ENCODE peak calls at places on chromosomes 2 and 18, in four cellular contexts. Q, B, V and E are unnamed samples.

GRCh38 chr2:88265352-88265960 is 95.3 kb downstream of the THNSL2 start:
- DNase-seq in Q (peak), B (peak), V (peak), E (no peak)

GRCh38 chr2:102778260-102778659 is 16.4 kb downstream of the TMEM182 start:
- DNase-seq in Q (no peak), B (no peak), V (no peak), E (no peak)

GRCh38 chr2:120388222-120389035 is 42.5 kb downstream of the INHBB start:
- DNase-seq in Q (no peak), B (no peak), V (no peak), E (no peak)

GRCh38 chr18:3998698-3999333 is 456.3 kb downstream of the DLGAP1 start:
- DNase-seq in Q (no peak), B (peak), V (peak), E (peak)

GRCh38 chr18:1047406-1047805 is 142.7 kb downstream of the ADCYAP1 start:
- DNase-seq in Q (no peak), B (no peak), V (no peak), E (no peak)

GRCh38 chr2:215434447-215435260 is 1.2 kb downstream of the FN1 start:
- DNase-seq in Q (no peak), B (no peak), V (no peak), E (no peak)

GRCh38 chr18:74375999-74376398 is 60.4 kb downstream of the C18orf63 start:
- DNase-seq in Q (no peak), B (no peak), V (no peak), E (no peak)

GRCh38 chr2:41779873-41780272 is 267.9 kb upstream of the PKDCC start:
- DNase-seq in Q (no peak), B (no peak), V (no peak), E (no peak)

GRCh38 chr2:109402980-109403840 is 210.6 kb downstream of the SEPTIN10 start:
- DNase-seq in Q (no peak), B (no peak), V (no peak), E (no peak)

GRCh38 chr2:109433926-109434325 is 179.8 kb downstream of the SEPTIN10 start:
- DNase-seq in Q (no peak), B (no peak), V (no peak), E (no peak)

GRCh38 chr18:67672142-67672541 is 155.6 kb upstream of the DSEL start:
- DNase-seq in Q (no peak), B (no peak), V (no peak), E (no peak)

GRCh38 chr2:133434962-133435668 is 133.1 kb downstream of the NCKAP5 start:
- DNase-seq in Q (no peak), B (no peak), V (no peak), E (peak)

GRCh38 chr2:238938460-238939055 is 90.7 kb downstream of the TWIST2 start:
- DNase-seq in Q (no peak), B (no peak), V (no peak), E (no peak)

GRCh38 chr2:27303093-27304025 is 4.9 kb downstream of the UCN start:
- DNase-seq in Q (no peak), B (peak), V (peak), E (peak)

GRCh38 chr2:20476950-20477349 is 30.1 kb downstream of the RHOB start:
- DNase-seq in Q (no peak), B (no peak), V (no peak), E (no peak)

GRCh38 chr2:96642564-96643350 is at the start of gene FER1L5:
- DNase-seq in Q (no peak), B (peak), V (no peak), E (no peak)

GRCh38 chr18:40159141-40160017 is 1795.7 kb upstream of the PIK3C3 start:
- DNase-seq in Q (peak), B (peak), V (peak), E (peak)

GRCh38 chr2:210199186-210199765 is 26.0 kb downstream of the ACADL start:
- DNase-seq in Q (no peak), B (peak), V (peak), E (peak)

GRCh38 chr18:57864615-57865121 is 61.6 kb upstream of the ATP8B1 start:
- DNase-seq in Q (no peak), B (no peak), V (no peak), E (no peak)

GRCh38 chr18:9771261-9771976 is 63.3 kb downstream of the RAB31 start:
- DNase-seq in Q (no peak), B (peak), V (peak), E (peak)

GRCh38 chr2:62826141-62826540 is 120.6 kb downstream of the EHBP1 start:
- DNase-seq in Q (no peak), B (no peak), V (no peak), E (no peak)
- TF ChIP-seq SP1 in Q (no peak), B (no peak), V (no peak), E (no peak)

GRCh38 chr2:195695002-195695631 is 38.1 kb downstream of the SLC39A10 start:
- DNase-seq in Q (no peak), B (peak), V (no peak), E (no peak)
- TF ChIP-seq TARDBP in Q (no peak), B (no peak), V (no peak), E (no peak)

DNA sequence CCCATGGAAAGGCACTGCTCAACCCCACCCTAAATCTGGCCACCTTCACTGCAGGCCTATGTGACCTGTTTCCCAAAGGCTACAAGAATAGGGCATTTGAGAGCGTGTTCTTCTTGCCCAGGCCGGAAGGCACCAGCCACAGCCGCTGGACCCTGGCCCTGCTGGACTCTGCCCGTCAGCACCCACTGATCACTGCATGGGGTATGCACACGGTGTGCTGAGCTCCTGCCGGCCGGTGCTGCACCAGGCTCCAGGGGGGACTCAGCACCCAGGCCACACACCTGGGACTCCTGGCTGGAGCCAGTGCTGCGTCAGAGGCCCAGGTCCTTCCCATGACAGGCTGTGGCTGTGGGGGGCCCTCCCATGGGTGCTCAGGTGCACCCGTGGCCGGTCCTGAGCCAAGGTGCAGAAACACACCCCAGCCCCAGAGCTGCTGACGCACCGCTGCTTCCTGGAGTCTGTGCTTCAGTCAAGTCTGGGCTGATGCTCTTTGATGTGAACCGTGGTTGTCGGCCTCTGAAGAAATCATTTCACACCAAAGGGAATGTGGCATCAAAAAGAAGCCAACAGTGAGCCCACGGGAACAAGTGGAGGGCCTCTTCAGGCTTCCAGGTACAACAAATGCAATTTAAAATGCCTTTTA is 6.5 kb downstream of the KCNG2 start:
- DNase-seq in Q (no peak), B (no peak), V (no peak), E (no peak)
- TF ChIP-seq SP1 in Q (no peak), B (no peak), V (no peak), E (no peak)

GRCh38 chr2:715847-716573 is 38.8 kb upstream of the TMEM18 start:
- DNase-seq in Q (no peak), B (peak), V (no peak), E (peak)
- TF ChIP-seq TARDBP in Q (no peak), B (no peak), V (no peak), E (no peak)

DNA sequence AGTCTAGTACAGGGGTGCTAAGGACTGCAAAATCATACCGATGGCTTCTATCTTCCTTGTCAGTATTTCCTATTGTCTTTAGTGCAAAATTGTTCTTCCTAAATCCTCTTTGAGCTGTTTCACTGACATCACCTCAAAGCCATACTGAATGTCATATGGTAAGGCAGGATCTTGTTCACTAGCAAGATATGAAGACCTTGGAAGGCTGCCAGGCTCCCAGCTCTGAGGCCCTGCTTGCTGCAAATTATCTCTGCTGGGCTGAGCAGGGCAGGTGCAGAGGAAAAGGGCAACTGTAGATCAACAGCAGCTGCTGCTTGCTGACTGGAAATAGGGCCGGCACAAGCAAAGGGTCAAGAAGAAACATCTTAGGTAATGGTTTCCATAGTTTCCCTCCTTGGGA is 58.2 kb downstream of the PMAIP1 start:
- DNase-seq in Q (no peak), B (peak), V (peak), E (peak)
- TF ChIP-seq SP1 in Q (no peak), B (no peak), V (no peak), E (no peak)

GRCh38 chr18:59733411-59733810 is 36.2 kb upstream of the CCBE1 start:
- DNase-seq in Q (no peak), B (no peak), V (no peak), E (no peak)
- TF ChIP-seq TARDBP in Q (no peak), B (no peak), V (no peak), E (no peak)